ENCODE peak calls at places on chromosomes 1 and 21, in five cellular contexts. T is brain microvascular endothelial cell, L is left lung, E is left ventricle myocardium inferior, N is fibroblast of lung. I is an unnamed sample.

GRCh38 chr1:47663286-47663685 is 225.4 kb downstream of the FOXD2 start:
- DNase-seq in T (no peak), L (no peak), E (no peak), N (no peak), I (no peak)

GRCh38 chr1:81584398-81584797 is 216.3 kb upstream of the ADGRL2 start:
- DNase-seq in T (no peak), L (no peak), E (no peak), N (peak), I (no peak)

GRCh38 chr1:204578867-204579664 is 62.9 kb downstream of the MDM4 start:
- DNase-seq in T (no peak), L (no peak), E (peak), N (peak), I (no peak)

GRCh38 chr1:31297273-31298247 is 728 bp downstream of the ZCCHC17 start:
- DNase-seq in T (peak), L (no peak), E (no peak), N (peak), I (no peak)

GRCh38 chr1:172278478-172278877 is 142.0 kb upstream of the C1orf105 start:
- DNase-seq in T (peak), L (no peak), E (no peak), N (peak), I (no peak)

GRCh38 chr1:72623299-72623708 is 341.0 kb upstream of the NEGR1 start:
- DNase-seq in T (peak), L (no peak), E (no peak), N (peak), I (no peak)

GRCh38 chr1:58888776-58889341 is 105.0 kb upstream of the JUN start:
- DNase-seq in T (no peak), L (no peak), E (no peak), N (no peak), I (no peak)

GRCh38 chr1:115545791-115546733 is 95.7 kb upstream of the VANGL1 start:
- DNase-seq in T (peak), L (peak), E (no peak), N (peak), I (no peak)

GRCh38 chr1:167987174-167987573 is 50.3 kb upstream of the MPC2 start:
- DNase-seq in T (no peak), L (no peak), E (no peak), N (no peak), I (no peak)

GRCh38 chr1:98355656-98356384 is 305.7 kb upstream of the SNX7 start:
- DNase-seq in T (no peak), L (no peak), E (no peak), N (peak), I (no peak)

GRCh38 chr1:47709302-47710074 is 271.6 kb downstream of the FOXD2 start:
- DNase-seq in T (no peak), L (no peak), E (no peak), N (no peak), I (no peak)

GRCh38 chr1:163055005-163055404 is 14.2 kb upstream of the RGS4 start:
- DNase-seq in T (no peak), L (no peak), E (no peak), N (peak), I (no peak)

GRCh38 chr1:205991237-205991636 is 12.0 kb downstream of the RAB7B start:
- DNase-seq in T (no peak), L (no peak), E (no peak), N (peak), I (no peak)

GRCh38 chr1:169877800-169878491 is 15.8 kb downstream of the SCYL3 start:
- DNase-seq in T (no peak), L (no peak), E (no peak), N (peak), I (no peak)

GRCh38 chr1:90925928-90926869 is 95.6 kb downstream of the ZNF644 start:
- DNase-seq in T (peak), L (no peak), E (no peak), N (peak), I (no peak)

GRCh38 chr1:39116868-39117728 is 87.4 kb upstream of the MACF1 start:
- DNase-seq in T (peak), L (no peak), E (no peak), N (peak), I (no peak)

GRCh38 chr21:32523463-32523862 is 61.9 kb downstream of the TCP10L start:
- DNase-seq in T (no peak), L (no peak), E (no peak), N (no peak), I (no peak)

GRCh38 chr1:236176337-236177336 is 34.3 kb downstream of the GPR137B start:
- DNase-seq in T (no peak), L (no peak), E (no peak), N (peak), I (no peak)

GRCh38 chr1:108962681-108963051 is 618 bp downstream of the CLCC1 start:
- DNase-seq in T (no peak), L (no peak), E (no peak), N (no peak), I (no peak)

GRCh38 chr21:42098957-42099547 is 27.9 kb downstream of the UMODL1 start:
- DNase-seq in T (no peak), L (no peak), E (no peak), N (no peak), I (no peak)

GRCh38 chr21:36839123-36839522 is 127.3 kb downstream of the HLCS start:
- DNase-seq in T (peak), L (no peak), E (no peak), N (peak), I (no peak)

GRCh38 chr1:201756411-201756810 is 72.5 kb upstream of the IPO9 start:
- DNase-seq in T (peak), L (no peak), E (no peak), N (peak), I (no peak)

GRCh38 chr1:108712605-108713150 is at the start of gene FNDC7:
- DNase-seq in T (peak), L (no peak), E (no peak), N (no peak), I (no peak)

GRCh38 chr1:42334240-42335049 is 590 bp downstream of the FOXJ3 start:
- DNase-seq in T (peak), L (peak), E (peak), N (peak), I (peak)

GRCh38 chr1:211018690-211019089 is 115.3 kb downstream of the KCNH1 start:
- DNase-seq in T (no peak), L (no peak), E (no peak), N (no peak), I (no peak)

GRCh38 chr1:226627924-226628623 is 79.5 kb downstream of the STUM start:
- DNase-seq in T (no peak), L (peak), E (no peak), N (no peak), I (peak)

GRCh38 chr1:9075023-9075422 is 5.6 kb upstream of the SLC2A5 start:
- DNase-seq in T (no peak), L (no peak), E (no peak), N (no peak), I (no peak)

GRCh38 chr1:236394016-236394481 is at the start of gene EDARADD:
- DNase-seq in T (peak), L (no peak), E (no peak), N (no peak), I (no peak)

GRCh38 chr21:46543306-46543705 is 61.6 kb downstream of the S100B start:
- DNase-seq in T (no peak), L (no peak), E (no peak), N (no peak), I (peak)

GRCh38 chr1:26697441-26697977 is 1.7 kb downstream of the ARID1A start:
- DNase-seq in T (no peak), L (no peak), E (no peak), N (no peak), I (no peak)

GRCh38 chr1:42735477-42736105 is 4.4 kb downstream of the CLDN19 start:
- DNase-seq in T (no peak), L (no peak), E (no peak), N (no peak), I (no peak)

GRCh38 chr21:32333953-32334673 is 35.5 kb downstream of the MRAP start:
- DNase-seq in T (no peak), L (no peak), E (no peak), N (no peak), I (no peak)

GRCh38 chr1:184656221-184656620 is 98.4 kb downstream of the EDEM3 start:
- DNase-seq in T (no peak), L (no peak), E (no peak), N (no peak), I (no peak)

GRCh38 chr1:116987256-116987555 is 14.4 kb upstream of the CD101 start:
- DNase-seq in T (no peak), L (no peak), E (no peak), N (no peak), I (no peak)

GRCh38 chr1:212638419-212639151 is 30.0 kb downstream of the ATF3 start:
- DNase-seq in T (no peak), L (no peak), E (peak), N (peak), I (no peak)

GRCh38 chr1:178091986-178092745 is 1.7 kb upstream of the RASAL2 start:
- DNase-seq in T (no peak), L (no peak), E (no peak), N (no peak), I (no peak)
- H3K27ac ChIP-seq in T (no peak), L (no peak), E (peak), N (peak), I (no peak)

GRCh38 chr21:38494688-38495087 is 3.6 kb downstream of the ERG start:
- DNase-seq in T (peak), L (peak), E (no peak), N (no peak), I (no peak)
- H3K4me3 ChIP-seq in T (no peak), L (no peak), E (peak), N (no peak), I (peak)

DNA sequence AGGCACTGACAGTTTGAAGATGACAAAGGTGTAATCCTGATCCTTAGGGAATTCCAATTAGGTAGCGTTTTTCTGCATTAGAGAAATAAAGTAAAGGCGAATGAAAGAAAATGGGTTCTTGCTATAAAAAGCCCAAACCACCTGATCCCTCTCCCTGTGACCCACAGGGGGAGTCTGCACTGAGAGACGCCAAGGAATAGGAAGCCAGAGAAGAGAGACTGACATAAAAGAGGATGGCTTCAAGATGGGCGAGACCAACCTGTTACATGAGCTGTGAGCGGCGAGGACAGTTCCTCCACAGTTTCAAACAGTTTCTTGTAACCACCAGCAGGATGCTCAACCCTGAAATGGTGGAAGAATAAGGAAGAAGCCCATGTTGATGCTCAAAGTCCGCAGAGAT is 1.4 kb downstream of the RPE65 start:
- DNase-seq in T (no peak), L (no peak), E (no peak), N (no peak), I (no peak)
- TF ChIP-seq CTCF in T (peak), L (no peak), E (no peak), N (no peak), I (no peak)

GRCh38 chr1:16145988-16146887 is 9.6 kb downstream of the EPHA2 start:
- DNase-seq in T (peak), L (peak), E (peak), N (peak), I (peak)
- H3K27ac ChIP-seq in T (peak), L (peak), E (peak), N (peak), I (peak)

GRCh38 chr1:53470584-53470983 is 11.4 kb downstream of the DMRTB1 start:
- DNase-seq in T (no peak), L (no peak), E (no peak), N (no peak), I (peak)
- H3K4me3 ChIP-seq in T (peak), L (no peak), E (peak), N (no peak), I (no peak)

GRCh38 chr1:50604580-50604979 is 181.3 kb upstream of the DMRTA2 start:
- DNase-seq in T (no peak), L (no peak), E (no peak), N (no peak), I (no peak)
- TF ChIP-seq CTCF in T (peak), L (no peak), E (no peak), N (no peak), I (no peak)

GRCh38 chr1:34863501-34863900 is 4.0 kb upstream of the SMIM12 start:
- DNase-seq in T (no peak), L (no peak), E (no peak), N (no peak), I (no peak)

GRCh38 chr1:34858901-34859441 is 578 bp downstream of the SMIM12 start:
- DNase-seq in T (peak), L (no peak), E (no peak), N (peak), I (no peak)

GRCh38 chr1:34856697-34857096 is 2.9 kb downstream of the SMIM12 start:
- DNase-seq in T (no peak), L (no peak), E (no peak), N (no peak), I (no peak)

GRCh38 chr1:34864759-34865158 is 5.2 kb upstream of the SMIM12 start:
- DNase-seq in T (no peak), L (no peak), E (no peak), N (no peak), I (no peak)

GRCh38 chr1:34859442-34860200 is at the start of gene SMIM12:
- DNase-seq in T (peak), L (peak), E (peak), N (peak), I (peak)
- H3K27ac ChIP-seq in T (peak), L (peak), E (peak), N (peak), I (peak)

GRCh38 chr21:45150630-45151265 is 76.4 kb downstream of the ADARB1 start:
- DNase-seq in T (no peak), L (no peak), E (no peak), N (no peak), I (peak)
- H3K4me3 ChIP-seq in T (no peak), L (no peak), E (no peak), N (no peak), I (no peak)

GRCh38 chr1:154325583-154326545 is 539 bp downstream of the ATP8B2 start:
- DNase-seq in T (peak), L (peak), E (peak), N (peak), I (peak)
- TF ChIP-seq CTCF in T (peak), L (peak), E (peak), N (peak), I (no peak)

GRCh38 chr1:77139389-77139788 is 79.8 kb downstream of the PIGK start:
- DNase-seq in T (no peak), L (no peak), E (no peak), N (no peak), I (no peak)

GRCh38 chr1:77146270-77146669 is 73.0 kb downstream of the PIGK start:
- DNase-seq in T (no peak), L (no peak), E (no peak), N (no peak), I (no peak)

GRCh38 chr1:77143529-77144121 is 75.6 kb downstream of the PIGK start:
- DNase-seq in T (no peak), L (no peak), E (no peak), N (peak), I (no peak)
- H3K27ac ChIP-seq in T (no peak), L (no peak), E (no peak), N (no peak), I (no peak)